ENCODE peak calls at places on chromosomes 2 and 18, in eight cellular contexts. K is Calu3; M is AG04450; R is renal cortical epithelial cell; Z is CD4-positive, CD25-positive, alpha-beta regulatory T cell; X is WERI-Rb-1; O is NCI-H69; N is GM20000. G is an unnamed sample.

GRCh38 chr2:204538179-204539009 is 6.9 kb upstream of the PARD3B start:
- DNase-seq in K (no peak), X (no peak), Z (no peak), O (peak), R (peak), M (peak), N (no peak), G (no peak)

GRCh38 chr2:175001546-175001945 is 3.6 kb downstream of the CHN1 start:
- DNase-seq in R (peak), N (no peak), O (no peak), Z (no peak), K (no peak), M (no peak), X (no peak), G (no peak)

GRCh38 chr18:32389191-32389590 is 81.5 kb downstream of the GAREM1 start:
- DNase-seq in O (peak), X (no peak), K (no peak), R (no peak), M (no peak), N (no peak), Z (no peak), G (no peak)

GRCh38 chr2:107621186-107621835 is 205.4 kb upstream of the RGPD4 start:
- DNase-seq in R (no peak), Z (no peak), M (no peak), N (no peak), O (no peak), X (no peak), K (no peak), G (no peak)

GRCh38 chr2:236168110-236169067 is at the start of gene GBX2:
- DNase-seq in O (peak), N (peak), R (peak), Z (no peak), K (peak), M (no peak), X (peak), G (no peak)

GRCh38 chr2:23651187-23651983 is 266.4 kb downstream of the KLHL29 start:
- DNase-seq in N (no peak), R (peak), M (peak), Z (no peak), X (no peak), O (no peak), K (peak), G (no peak)

GRCh38 chr2:85247591-85247990 is 80.2 kb downstream of the TGOLN2 start:
- DNase-seq in Z (no peak), N (no peak), M (no peak), X (no peak), K (no peak), R (no peak), O (no peak), G (no peak)

GRCh38 chr18:57446322-57446721 is 11.1 kb downstream of the ONECUT2 start:
- DNase-seq in R (no peak), Z (no peak), O (peak), N (peak), K (peak), M (no peak), X (peak), G (no peak)

GRCh38 chr2:3487432-3487831 is 31.9 kb downstream of the ADI1 start:
- DNase-seq in M (no peak), X (peak), R (no peak), K (no peak), O (no peak), N (no peak), Z (no peak), G (no peak)

GRCh38 chr2:98327776-98328175 is 18.5 kb upstream of the CNGA3 start:
- DNase-seq in Z (no peak), R (no peak), X (no peak), N (no peak), K (no peak), O (no peak), M (no peak), G (no peak)

GRCh38 chr2:165745916-165746315 is 48.1 kb downstream of the GALNT3 start:
- DNase-seq in O (no peak), Z (no peak), K (no peak), M (no peak), R (peak), X (no peak), N (no peak), G (no peak)

GRCh38 chr2:42962521-42962953 is 170.2 kb upstream of the HAAO start:
- DNase-seq in Z (no peak), N (peak), O (no peak), M (no peak), R (no peak), X (no peak), K (no peak), G (no peak)

GRCh38 chr18:54357082-54357659 is 487 bp downstream of the STARD6 start:
- DNase-seq in K (no peak), Z (no peak), N (no peak), X (no peak), M (no peak), R (no peak), O (no peak), G (no peak)

GRCh38 chr2:42169869-42170465 is 814 bp downstream of the EML4 start:
- DNase-seq in M (no peak), R (no peak), K (no peak), O (peak), X (no peak), Z (peak), N (peak), G (peak)

GRCh38 chr2:97663626-97663961 is 250 bp downstream of the ACTR1B start:
- DNase-seq in K (no peak), R (no peak), X (no peak), N (no peak), Z (no peak), O (no peak), M (no peak), G (no peak)

GRCh38 chr2:241006412-241006811 is 8.0 kb downstream of the SNED1 start:
- DNase-seq in Z (no peak), N (no peak), M (no peak), X (no peak), R (no peak), O (no peak), K (no peak), G (no peak)

GRCh38 chr2:127067620-127068350 is 39.2 kb downstream of the BIN1 start:
- DNase-seq in O (peak), K (peak), N (peak), R (peak), M (peak), Z (peak), X (peak), G (peak)

GRCh38 chr2:145006957-145007672 is 487.2 kb upstream of the ZEB2 start:
- DNase-seq in M (peak), O (no peak), R (peak), Z (no peak), N (no peak), K (peak), X (no peak), G (no peak)

GRCh38 chr2:26605195-26605968 is 35.8 kb downstream of the CIB4 start:
- DNase-seq in K (peak), N (peak), O (peak), X (peak), R (peak), M (no peak), Z (no peak), G (peak)

GRCh38 chr2:235139956-235140800 is 188.4 kb downstream of the SH3BP4 start:
- DNase-seq in O (no peak), M (no peak), N (no peak), K (no peak), Z (no peak), R (no peak), X (no peak), G (no peak)

GRCh38 chr2:95004702-95005101 is 20.8 kb upstream of the MAL start:
- DNase-seq in K (no peak), N (no peak), Z (no peak), O (no peak), M (no peak), R (no peak), X (no peak), G (no peak)

GRCh38 chr2:25204190-25204838 is 35.9 kb upstream of the POMC start:
- DNase-seq in R (no peak), K (no peak), Z (no peak), X (no peak), O (no peak), M (no peak), N (peak), G (peak)

GRCh38 chr2:63789318-63790051 is 52.2 kb upstream of the UGP2 start:
- DNase-seq in Z (no peak), N (no peak), X (no peak), R (no peak), O (no peak), M (no peak), K (no peak), G (no peak)

GRCh38 chr2:47288864-47289263 is 114.1 kb upstream of the MSH2 start:
- DNase-seq in Z (no peak), O (no peak), X (no peak), N (no peak), M (peak), R (peak), K (no peak), G (no peak)

GRCh38 chr2:136183095-136183494 is 65.1 kb upstream of the CXCR4 start:
- DNase-seq in X (no peak), R (no peak), N (no peak), Z (no peak), M (no peak), K (no peak), O (peak), G (no peak)

GRCh38 chr2:33223851-33224250 is 252.6 kb upstream of the RASGRP3 start:
- DNase-seq in N (no peak), K (no peak), Z (no peak), M (no peak), O (no peak), R (no peak), X (no peak), G (no peak)

GRCh38 chr18:22466608-22467390 is 49.1 kb upstream of the CTAGE1 start:
- DNase-seq in R (peak), K (peak), N (no peak), X (no peak), M (no peak), Z (no peak), O (no peak), G (no peak)

GRCh38 chr18:30175061-30175574 is 867.4 kb downstream of the DSC3 start:
- DNase-seq in X (no peak), M (no peak), K (no peak), Z (no peak), O (no peak), R (no peak), N (no peak), G (no peak)

GRCh38 chr2:51995293-51995692 is 963.4 kb upstream of the NRXN1 start:
- DNase-seq in M (peak), X (no peak), O (no peak), K (no peak), N (no peak), Z (no peak), R (no peak), G (no peak)

GRCh38 chr2:119476301-119477117 is 44.9 kb downstream of the TMEM37 start:
- DNase-seq in N (peak), K (peak), M (peak), X (peak), R (peak), Z (no peak), O (peak), G (peak)

GRCh38 chr2:239425496-239426098 is 24.8 kb upstream of the HDAC4 start:
- DNase-seq in N (no peak), M (no peak), O (no peak), X (no peak), K (no peak), R (no peak), Z (no peak), G (no peak)